ENCODE peak calls at places on chromosome X, in six cellular contexts. E is suprapubic skin; R is HepG2; D is HCT116; H is OCI-LY7; Q is effector memory CD4-positive, alpha-beta T cell. Y is an unnamed sample.

GRCh38 chrX:3638280-3638873 is 75.1 kb downstream of the PRKX start:
- DNase-seq in D (peak), H (peak), E (no peak), Q (no peak), R (peak), Y (peak)

GRCh38 chrX:2463973-2464676 is 36.7 kb downstream of the DHRSX start:
- DNase-seq in Q (no peak), R (no peak), H (peak), E (no peak), D (peak), Y (no peak)

GRCh38 chrX:143994206-143994605 is 110.3 kb downstream of the UBE2NL start:
- DNase-seq in D (no peak), E (no peak), H (no peak), R (no peak), Q (no peak), Y (no peak)

GRCh38 chrX:131792356-131792749 is 230.7 kb upstream of the STK26 start:
- DNase-seq in D (no peak), H (no peak), Q (no peak), E (peak), R (no peak), Y (no peak)

GRCh38 chrX:51905711-51906110 is 12.3 kb downstream of the MAGED1 start:
- DNase-seq in E (no peak), H (no peak), R (no peak), D (no peak), Q (no peak), Y (no peak)

GRCh38 chrX:80423744-80424143 is 3.5 kb downstream of the TENT5D start:
- DNase-seq in E (no peak), Q (no peak), R (no peak), D (no peak), H (no peak), Y (no peak)

GRCh38 chrX:47540754-47541538 is 20.1 kb upstream of the ARAF start:
- DNase-seq in H (no peak), E (peak), D (peak), R (peak), Q (no peak), Y (peak)

GRCh38 chrX:41518127-41518840 is 71.1 kb downstream of the NYX start:
- DNase-seq in Q (no peak), R (no peak), E (no peak), H (no peak), D (no peak), Y (no peak)

GRCh38 chrX:97322401-97322800 is 438.7 kb downstream of the RPA4 start:
- DNase-seq in D (no peak), Q (no peak), E (no peak), R (no peak), H (no peak), Y (no peak)

GRCh38 chrX:67607436-67607835 is 63.6 kb downstream of the AR start:
- DNase-seq in H (no peak), R (no peak), E (no peak), D (no peak), Q (no peak), Y (no peak)
- H3K27ac ChIP-seq in H (no peak), R (no peak), E (no peak), D (no peak), Q (no peak), Y (no peak)

GRCh38 chrX:68488657-68489056 is 10.2 kb upstream of the YIPF6 start:
- DNase-seq in E (no peak), R (peak), Q (no peak), H (no peak), D (no peak), Y (no peak)
- H3K27ac ChIP-seq in E (no peak), R (peak), Q (no peak), H (no peak), D (no peak), Y (no peak)

DNA sequence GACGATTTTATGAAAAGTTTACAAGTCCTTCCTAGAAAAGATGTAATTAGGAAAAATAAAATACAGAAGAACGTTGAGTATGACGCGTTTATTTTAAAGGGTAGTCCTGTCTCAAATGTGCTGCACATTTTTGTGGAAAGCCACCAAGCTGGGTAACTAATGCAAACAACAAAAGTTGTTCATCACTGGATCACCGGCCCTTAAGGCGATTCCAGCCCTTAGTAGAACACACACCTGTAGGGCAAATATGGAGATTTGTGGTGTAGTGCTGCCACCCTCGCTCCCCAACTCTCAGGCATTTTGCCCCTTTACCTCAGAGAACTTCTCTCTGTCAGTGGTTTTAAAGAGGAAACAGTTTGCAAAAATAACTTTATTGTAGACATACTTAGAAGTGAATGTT is 1.9 kb downstream of the TBL1X start:
- DNase-seq in R (no peak), Q (no peak), D (no peak), H (no peak), E (no peak), Y (no peak)
- H3K27ac ChIP-seq in R (no peak), Q (no peak), D (no peak), H (no peak), E (no peak), Y (peak)

GRCh38 chrX:46326161-46326560 is 219.1 kb downstream of the ZNF674 start:
- DNase-seq in Q (no peak), E (no peak), R (no peak), H (no peak), D (no peak), Y (no peak)
- H3K27ac ChIP-seq in Q (no peak), E (no peak), R (peak), H (no peak), D (peak), Y (no peak)

GRCh38 chrX:91434351-91435168 is at the start of gene PABPC5:
- DNase-seq in H (no peak), Q (no peak), R (no peak), E (peak), D (no peak), Y (peak)

GRCh38 chrX:91435465-91435864 is 826 bp downstream of the PABPC5 start:
- DNase-seq in E (no peak), D (no peak), Q (no peak), R (no peak), H (no peak), Y (no peak)
- H3K27ac ChIP-seq in E (peak), D (no peak), Q (no peak), R (no peak), H (no peak), Y (peak)

Y was measured in prostate gland.